ENCODE peak calls at places on chromosome 3, in six cellular contexts. O, D, I, U, P and J are unnamed samples.
A peak's percentile ranks its signal among the peaks of the same experiment; 100 is the strongest.

GRCh38 chr3:114756506-114757279 is 390.4 kb downstream of the ZBTB20 start:
- DNase-seq in U (no peak), P (no peak), D (peak; percentile 55), I (peak; percentile 62), O (no peak), J (no peak)

GRCh38 chr3:133276594-133276993 is 123.3 kb upstream of the BFSP2 start:
- DNase-seq in I (no peak), P (no peak), U (no peak), O (no peak), D (no peak), J (no peak)

GRCh38 chr3:73623996-73624362 is 762 bp downstream of the PDZRN3 start:
- DNase-seq in I (no peak), O (no peak), U (no peak), D (peak; percentile 71), P (no peak), J (peak; percentile 28)

GRCh38 chr3:107604057-107604802 is 81.5 kb downstream of the BBX start:
- DNase-seq in P (no peak), O (no peak), D (no peak), U (no peak), I (no peak), J (no peak)

GRCh38 chr3:55896155-55896554 is 409.0 kb upstream of the WNT5A start:
- DNase-seq in U (no peak), P (no peak), I (no peak), O (no peak), D (no peak), J (no peak)

GRCh38 chr3:141680620-141681389 is 57.3 kb upstream of the RNF7 start:
- DNase-seq in D (peak; percentile 61), I (no peak), O (peak; percentile 68), P (no peak), U (peak; percentile 33), J (no peak)

GRCh38 chr3:51389423-51390183 is 1.5 kb upstream of the RBM15B start:
- DNase-seq in D (peak; percentile 69), P (peak; percentile 28), I (no peak), O (no peak), U (peak; percentile 39), J (peak; percentile 61)

GRCh38 chr3:189985938-189986337 is 134.8 kb downstream of the P3H2 start:
- DNase-seq in U (no peak), O (no peak), I (no peak), P (no peak), D (no peak), J (no peak)

GRCh38 chr3:94162700-94163099 is 99.8 kb downstream of the NSUN3 start:
- DNase-seq in I (no peak), O (peak; percentile 82), P (no peak), D (no peak), U (no peak), J (no peak)

GRCh38 chr3:154018100-154018696 is 103.0 kb upstream of the ARHGEF26 start:
- DNase-seq in D (peak; percentile 11), O (peak; percentile 15), U (no peak), P (peak; percentile 5), I (no peak), J (no peak)

GRCh38 chr3:149812165-149812605 is 830 bp upstream of the RNF13 start:
- DNase-seq in I (no peak), D (no peak), P (no peak), O (no peak), U (no peak), J (no peak)

GRCh38 chr3:151377768-151378385 is 6.7 kb downstream of the P2RY12 start:
- DNase-seq in O (no peak), D (no peak), I (no peak), P (no peak), U (no peak), J (no peak)

GRCh38 chr3:193790086-193790990 is 197.3 kb downstream of the OPA1 start:
- DNase-seq in U (no peak), I (no peak), O (no peak), D (peak; percentile 71), P (no peak), J (no peak)

GRCh38 chr3:155745795-155746550 is 1.1 kb upstream of the PLCH1 start:
- DNase-seq in D (peak; percentile 52), I (no peak), O (no peak), P (no peak), U (peak; percentile 23), J (no peak)

GRCh38 chr3:52444860-52445793 is at the start of gene SEMA3G:
- DNase-seq in U (peak; percentile 83), O (peak; percentile 25), I (no peak), D (peak; percentile 94), P (peak; percentile 57), J (no peak)

GRCh38 chr3:158791259-158791920 is 10.5 kb upstream of the MFSD1 start:
- DNase-seq in D (peak; percentile 23), O (peak; percentile 50), P (no peak), I (peak; percentile 51), U (no peak), J (no peak)

GRCh38 chr3:64998317-64998716 is 310.5 kb upstream of the ADAMTS9 start:
- DNase-seq in U (no peak), D (no peak), P (no peak), I (no peak), O (no peak), J (no peak)

GRCh38 chr3:183826448-183826847 is 1.1 kb upstream of the MAP6D1 start:
- DNase-seq in P (no peak), U (peak; percentile 76), I (no peak), O (no peak), D (peak; percentile 68), J (no peak)

GRCh38 chr3:13353936-13354542 is 66.1 kb downstream of the NUP210 start:
- DNase-seq in P (no peak), D (no peak), I (no peak), O (no peak), U (no peak), J (no peak)

DNA sequence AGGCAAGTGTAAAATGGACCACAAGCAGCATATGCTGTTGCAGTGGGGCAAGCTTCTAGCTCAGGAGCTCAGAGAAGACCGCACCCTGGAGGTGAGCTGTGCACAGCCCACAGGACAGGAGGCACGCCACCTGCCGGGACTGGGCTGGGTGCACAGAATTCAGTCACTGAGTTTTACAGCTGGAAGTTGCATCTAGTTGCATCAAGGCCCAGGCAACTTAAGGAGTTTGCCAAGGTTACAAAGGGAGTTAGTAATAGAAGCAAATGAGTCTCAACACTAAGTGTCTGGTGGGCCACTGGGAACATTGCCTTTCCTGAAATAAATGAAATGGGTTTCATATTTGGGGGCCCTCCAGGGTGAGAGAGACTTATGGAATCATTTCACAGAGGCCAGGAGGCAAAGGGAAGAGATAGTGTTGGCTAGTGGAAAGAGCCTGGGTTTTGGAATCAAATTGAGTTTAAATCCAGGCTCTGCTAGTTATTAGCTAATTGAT is 36.0 kb upstream of the TIMP4 start:
- DNase-seq in U (no peak), D (no peak), P (no peak), O (peak; percentile 36), I (no peak), J (no peak)
- TF ChIP-seq CTCF in U (no peak), D (no peak), P (no peak), O (no peak), I (no peak), J (no peak)

DNA sequence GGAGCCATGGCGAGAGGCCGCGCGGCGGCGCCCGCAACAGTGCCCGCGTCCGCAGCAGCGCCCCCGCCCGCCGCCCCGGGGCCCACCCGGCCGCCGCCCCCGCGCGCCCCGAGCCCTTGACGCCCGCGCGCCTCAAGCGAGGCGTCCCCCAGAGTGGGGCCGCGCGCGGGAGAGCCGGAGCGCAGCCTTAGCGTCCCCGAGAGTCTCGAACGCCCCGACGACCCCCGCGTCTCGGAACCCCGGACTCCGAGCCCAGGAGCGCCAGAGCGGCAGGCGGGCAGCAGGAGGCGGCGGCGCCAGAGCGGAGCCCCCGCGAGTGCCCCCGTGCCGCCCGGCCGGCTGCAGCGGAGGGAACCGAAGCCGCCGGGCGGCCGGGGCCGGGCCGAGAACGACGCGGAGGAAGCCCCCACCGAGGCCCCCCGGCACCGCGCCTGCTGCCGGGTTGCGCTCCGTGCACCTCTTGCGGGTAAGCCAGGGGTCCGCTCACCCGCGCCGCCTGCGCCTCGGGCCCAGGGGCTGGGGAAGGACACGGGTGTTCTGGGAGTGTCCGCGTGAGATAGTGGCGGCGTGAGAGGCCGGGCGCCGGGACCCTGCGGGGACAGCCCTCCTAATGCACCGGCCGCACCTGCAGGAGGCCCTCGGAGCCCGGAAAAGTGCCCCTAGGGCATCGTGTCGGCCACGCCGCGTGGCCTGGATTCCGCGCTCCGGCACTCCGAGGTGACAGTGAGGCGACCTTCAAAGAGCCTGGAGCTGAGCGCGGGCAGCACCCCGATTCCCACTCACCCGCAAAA is 51.9 kb upstream of the ULK4 start:
- DNase-seq in P (peak; percentile 12), O (no peak), I (no peak), D (peak; percentile 51), U (peak; percentile 58), J (no peak)
- TF ChIP-seq CTCF in P (no peak), O (no peak), I (no peak), D (no peak), U (no peak), J (no peak)

DNA sequence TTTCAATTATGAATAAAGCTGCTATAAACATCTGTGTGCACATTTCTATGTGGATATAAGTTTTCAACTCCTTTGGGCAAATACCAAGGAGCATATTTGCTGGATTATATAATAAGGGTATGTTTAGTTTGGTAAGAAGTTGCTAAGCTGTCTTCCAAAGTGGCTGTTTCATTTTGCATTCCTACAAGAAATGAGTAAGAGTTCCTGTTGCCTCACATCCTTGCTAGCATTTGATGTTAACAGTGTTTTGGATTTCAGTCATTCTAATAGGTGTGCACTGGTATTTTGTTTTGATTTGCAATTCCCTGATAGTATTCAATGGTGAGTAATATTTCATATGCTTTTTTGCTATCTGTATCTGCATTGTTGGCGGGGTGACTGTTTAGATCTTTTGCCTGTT is 120.7 kb upstream of the MDFIC2 start:
- DNase-seq in I (no peak), P (no peak), O (no peak), U (no peak), D (no peak), J (no peak)
- TF ChIP-seq CTCF in I (no peak), P (no peak), O (no peak), U (no peak), D (no peak), J (no peak)

DNA sequence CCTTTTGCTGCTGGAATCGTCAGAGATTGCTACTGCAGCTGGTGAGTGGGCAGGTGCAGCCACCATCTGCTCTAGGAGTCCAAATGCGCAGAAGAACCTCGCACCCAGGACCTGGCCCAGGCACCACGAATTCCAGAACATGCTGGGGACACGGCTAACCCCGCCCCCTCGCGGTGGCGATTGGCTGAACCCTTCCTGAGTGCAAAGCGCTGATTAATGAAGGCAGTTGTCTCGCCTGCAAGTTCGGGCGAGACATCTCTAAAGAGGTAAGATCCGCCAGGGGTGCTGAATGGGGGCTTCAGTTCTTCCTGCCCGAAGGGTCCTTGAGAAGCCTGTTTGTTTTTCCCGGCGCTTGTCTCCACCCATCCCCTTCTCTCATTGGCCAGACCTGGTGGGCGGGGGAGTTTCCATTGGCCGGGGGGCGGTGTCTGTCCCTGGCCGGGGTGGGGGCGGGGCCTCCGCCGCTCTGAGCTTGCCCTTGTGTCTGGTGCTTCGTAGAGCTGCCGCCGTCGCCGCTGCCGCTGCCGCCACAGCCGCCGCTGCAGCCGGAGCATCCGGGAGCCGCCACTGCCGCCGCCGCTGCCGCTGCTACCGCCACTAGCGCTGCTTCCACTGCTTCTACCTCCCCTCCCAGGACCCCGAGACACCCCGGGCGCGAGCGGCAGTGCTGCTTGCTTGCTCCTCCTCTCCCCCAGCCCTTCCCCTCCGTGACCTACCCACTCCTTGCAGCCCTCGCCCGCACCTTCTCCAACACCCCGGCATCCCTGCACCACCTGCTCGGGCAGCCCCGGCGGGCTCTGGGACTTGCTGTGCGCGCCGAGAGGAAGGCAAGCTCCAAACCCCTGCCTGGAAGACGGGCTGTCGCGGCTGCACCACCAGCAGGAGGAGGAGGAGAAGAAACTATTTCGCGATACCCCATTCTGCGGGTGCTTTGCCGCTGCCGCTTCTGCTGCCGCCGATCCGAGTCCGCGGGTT is at the start of gene CADM2:
- DNase-seq in O (peak; percentile 89), U (peak; percentile 90), D (peak; percentile 95), P (peak; percentile 15), I (peak; percentile 4), J (peak; percentile 76)
- TF ChIP-seq CTCF in O (no peak), U (no peak), D (peak; percentile 17), P (no peak), I (no peak), J (peak; percentile 2)